ENCODE peak calls at places on chromosomes 1 and 21, in four cellular contexts. T is fibroblast of mammary gland; C is NCI-H2081; L is effector CD4-positive, alpha-beta T cell. G is an unnamed sample.

GRCh38 chr1:218779341-218779831 is 394.3 kb upstream of the LYPLAL1 start:
- DNase-seq in T (peak), C (no peak), L (no peak), G (no peak)

GRCh38 chr1:229030642-229031390 is 240.1 kb upstream of the RAB4A start:
- DNase-seq in T (no peak), C (no peak), L (no peak), G (no peak)

GRCh38 chr1:14160766-14161165 is 437.7 kb upstream of the KAZN start:
- DNase-seq in T (no peak), C (no peak), L (no peak), G (no peak)

GRCh38 chr1:39976732-39977131 is 21.8 kb downstream of the MFSD2A start:
- DNase-seq in T (no peak), C (no peak), L (no peak), G (peak)

GRCh38 chr1:245710961-245711903 is 556.4 kb downstream of the KIF26B start:
- DNase-seq in T (no peak), C (no peak), L (no peak), G (no peak)

GRCh38 chr1:197314672-197315071 is 46.6 kb downstream of the CRB1 start:
- DNase-seq in T (no peak), C (no peak), L (no peak), G (peak)

GRCh38 chr1:64122588-64122987 is 80.8 kb upstream of the UBE2U start:
- DNase-seq in T (peak), C (no peak), L (no peak), G (no peak)

GRCh38 chr21:46069719-46070279 is 28.1 kb upstream of the COL6A2 start:
- DNase-seq in T (no peak), C (no peak), L (no peak), G (no peak)

GRCh38 chr1:25565188-25565591 is 21.8 kb downstream of the LDLRAP1 start:
- DNase-seq in T (no peak), C (no peak), L (no peak), G (no peak)